ENCODE peak calls at places on chromosomes 2 and 18, in seven cellular contexts. U, B, W, F, D, C and E are unnamed samples.

GRCh38 chr18:38077219-38077618 is 511.6 kb upstream of the CELF4 start:
- DNase-seq in B (no peak), U (no peak), F (no peak), D (no peak), W (no peak), C (no peak), E (no peak)

GRCh38 chr2:27356056-27356381 is 545 bp downstream of the GTF3C2 start:
- DNase-seq in D (no peak), W (peak), C (peak), B (no peak), F (peak), U (peak), E (no peak)

GRCh38 chr2:196101325-196101981 is 32.8 kb upstream of the DNAH7 start:
- DNase-seq in B (peak), D (peak), W (peak), U (no peak), C (no peak), F (no peak), E (peak)

GRCh38 chr2:233061591-233062446 is 1.7 kb downstream of the INPP5D start:
- DNase-seq in D (no peak), B (no peak), F (peak), C (no peak), W (peak), U (peak), E (no peak)

GRCh38 chr2:62653582-62654422 is 51.7 kb upstream of the EHBP1 start:
- DNase-seq in W (no peak), F (peak), C (no peak), D (no peak), U (no peak), B (no peak), E (no peak)

GRCh38 chr2:96663177-96663576 is 20.6 kb downstream of the FER1L5 start:
- DNase-seq in C (no peak), W (no peak), D (no peak), F (no peak), B (no peak), U (no peak), E (no peak)

GRCh38 chr18:77131100-77131651 is 1.4 kb downstream of the MBP start:
- DNase-seq in W (no peak), B (no peak), F (no peak), D (no peak), U (no peak), C (no peak), E (no peak)

GRCh38 chr18:8609711-8610441 is 639 bp downstream of the RAB12 start:
- DNase-seq in D (no peak), W (peak), B (no peak), F (no peak), C (no peak), U (peak), E (no peak)

GRCh38 chr2:15640291-15640711 is 48.6 kb downstream of the DDX1 start:
- DNase-seq in B (no peak), D (no peak), W (peak), U (no peak), C (no peak), F (peak), E (no peak)

GRCh38 chr2:68151037-68151436 is 6.7 kb upstream of the PNO1 start:
- DNase-seq in W (no peak), C (no peak), B (no peak), F (no peak), U (no peak), D (no peak), E (no peak)

GRCh38 chr18:26482567-26482966 is 65.8 kb downstream of the KCTD1 start:
- DNase-seq in B (no peak), C (peak), F (no peak), W (no peak), D (no peak), U (no peak), E (no peak)

GRCh38 chr2:27683390-27684071 is 19.8 kb downstream of the SLC4A1AP start:
- DNase-seq in U (peak), B (peak), F (peak), D (no peak), W (peak), C (peak), E (peak)

GRCh38 chr2:236982693-236983092 is 103.0 kb upstream of the COPS8 start:
- DNase-seq in U (no peak), F (no peak), C (no peak), B (no peak), W (no peak), D (no peak), E (no peak)

GRCh38 chr18:24054130-24054529 is 39.6 kb downstream of the TTC39C start:
- DNase-seq in C (no peak), B (no peak), U (no peak), D (no peak), W (no peak), F (no peak), E (no peak)

GRCh38 chr18:77254711-77255110 is 5.1 kb downstream of the GALR1 start:
- DNase-seq in C (no peak), F (no peak), B (no peak), U (no peak), D (no peak), W (no peak), E (no peak)

DNA sequence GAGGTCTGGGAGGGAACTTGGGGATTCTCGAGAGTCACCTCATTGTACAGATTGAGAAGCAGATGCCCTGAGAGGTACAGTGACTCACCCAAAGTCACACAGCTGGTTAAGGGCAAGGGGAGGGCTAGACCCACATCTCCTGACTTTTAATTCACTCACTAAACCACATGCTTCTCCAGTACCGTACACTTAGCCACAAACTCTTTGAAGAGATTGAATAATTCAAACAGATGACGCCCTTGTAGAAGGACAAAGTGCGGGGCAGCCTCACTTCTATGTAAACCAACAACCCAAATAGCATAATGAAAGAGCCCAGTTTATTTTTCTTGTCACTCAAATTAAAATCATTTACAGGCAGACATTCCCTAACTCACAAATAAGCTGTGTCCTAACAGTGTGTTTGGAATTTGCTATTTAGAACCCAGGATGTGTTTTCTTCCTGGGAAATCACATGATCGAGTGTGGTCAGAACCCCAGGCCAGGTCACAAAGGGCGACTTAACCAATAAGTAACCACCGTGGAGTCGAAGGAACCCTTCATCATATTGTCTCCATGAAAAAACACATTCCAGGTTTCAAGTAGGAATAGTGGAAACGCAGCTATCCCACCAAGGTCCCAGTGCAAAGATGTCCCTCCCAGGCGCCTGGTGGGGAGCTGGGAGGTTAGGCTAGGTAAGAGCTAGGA is 35.8 kb upstream of the PTPN4 start:
- DNase-seq in U (no peak), W (no peak), F (peak), D (no peak), C (no peak), B (no peak), E (no peak)
- TF ChIP-seq TAF1 in U (no peak), W (no peak), F (no peak), D (no peak), C (no peak), B (no peak), E (no peak)

GRCh38 chr2:101188683-101189405 is 37.7 kb upstream of the TBC1D8 start:
- DNase-seq in U (peak), D (no peak), F (peak), W (peak), B (no peak), C (peak), E (no peak)

GRCh38 chr2:101185656-101186055 is 34.5 kb upstream of the TBC1D8 start:
- DNase-seq in W (no peak), D (no peak), U (no peak), C (no peak), B (no peak), F (no peak), E (no peak)

GRCh38 chr2:101187131-101187530 is 35.9 kb upstream of the TBC1D8 start:
- DNase-seq in D (no peak), U (no peak), B (no peak), F (no peak), C (no peak), W (no peak), E (no peak)

GRCh38 chr2:101193038-101193437 is 41.9 kb upstream of the TBC1D8 start:
- DNase-seq in U (no peak), F (no peak), B (no peak), D (no peak), W (no peak), C (no peak), E (no peak)

DNA sequence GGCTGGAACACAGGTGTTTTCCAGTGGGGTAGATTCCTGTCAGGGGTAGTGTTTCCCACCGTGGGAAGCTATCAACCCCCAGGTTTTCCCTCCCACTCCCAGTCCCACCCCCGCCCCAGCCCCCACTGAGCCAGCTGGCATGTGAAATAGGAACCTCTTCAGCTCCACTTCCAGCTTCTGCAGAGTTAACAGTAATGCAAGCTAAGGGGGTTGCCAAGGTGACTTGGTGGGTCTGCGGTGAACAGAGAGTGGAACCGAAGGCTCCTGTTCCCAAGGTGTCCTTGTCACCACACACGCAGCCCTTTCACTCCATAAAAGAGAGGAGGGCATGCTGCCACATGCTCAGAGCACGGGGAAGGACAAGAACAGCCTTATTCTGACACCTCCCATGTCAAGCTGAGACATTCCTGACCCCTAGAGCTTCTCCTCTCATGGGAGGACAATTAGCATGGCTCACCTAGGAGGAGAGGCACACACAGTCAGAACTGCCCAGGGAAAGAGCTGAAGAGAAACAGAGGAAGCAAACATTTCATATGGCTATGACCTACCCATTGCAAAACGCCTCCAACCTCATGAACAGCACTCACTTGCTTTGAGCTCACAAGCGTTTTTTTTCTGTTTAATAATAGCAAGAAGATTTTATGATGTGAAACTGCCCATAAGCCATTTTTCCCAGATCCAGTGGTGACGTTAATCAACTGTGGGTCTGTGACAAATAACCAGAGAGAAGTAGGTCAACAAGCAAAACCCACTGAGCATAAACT is 39.8 kb upstream of the TBC1D8 start:
- DNase-seq in B (no peak), U (no peak), W (no peak), C (no peak), D (no peak), F (no peak), E (no peak)
- TF ChIP-seq TAF1 in B (no peak), U (no peak), W (no peak), C (no peak), D (no peak), F (no peak), E (no peak)

GRCh38 chr2:235937526-235937925 is 230.7 kb downstream of the GBX2 start:
- DNase-seq in U (no peak), D (no peak), B (no peak), C (no peak), W (no peak), F (no peak), E (no peak)

GRCh38 chr2:235937936-235938335 is 230.2 kb downstream of the GBX2 start:
- DNase-seq in B (no peak), D (no peak), W (no peak), C (no peak), U (no peak), F (no peak), E (no peak)

GRCh38 chr2:235939471-235939870 is 228.7 kb downstream of the GBX2 start:
- DNase-seq in B (no peak), F (no peak), W (no peak), C (no peak), U (no peak), D (no peak), E (no peak)

GRCh38 chr2:235937092-235937491 is 231.1 kb downstream of the GBX2 start:
- DNase-seq in F (no peak), D (no peak), U (no peak), W (no peak), C (no peak), B (no peak), E (no peak)

DNA sequence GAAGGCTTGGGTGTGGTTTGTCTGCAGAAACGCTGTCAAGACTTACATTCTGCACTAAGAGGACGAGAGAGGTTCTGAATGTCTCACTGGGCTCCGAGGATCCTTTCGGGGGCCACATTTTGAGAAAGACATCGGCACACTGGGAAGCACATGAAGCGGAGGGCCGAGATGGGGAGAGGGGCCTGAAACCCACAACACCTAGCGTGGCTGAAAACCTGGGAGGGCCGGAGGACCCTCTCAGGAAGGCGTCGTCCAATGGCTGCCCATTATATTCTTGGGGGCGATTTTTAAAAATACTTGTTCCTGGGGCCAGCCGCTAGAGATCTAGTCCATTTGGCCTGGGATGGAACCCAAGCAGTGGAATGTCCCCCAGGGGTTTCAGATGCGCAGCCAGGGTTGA is 229.6 kb downstream of the GBX2 start:
- DNase-seq in F (no peak), B (no peak), U (no peak), D (no peak), C (no peak), W (no peak), E (no peak)
- TF ChIP-seq TAF1 in F (no peak), B (no peak), U (no peak), D (no peak), C (no peak), W (no peak), E (no peak)

DNA sequence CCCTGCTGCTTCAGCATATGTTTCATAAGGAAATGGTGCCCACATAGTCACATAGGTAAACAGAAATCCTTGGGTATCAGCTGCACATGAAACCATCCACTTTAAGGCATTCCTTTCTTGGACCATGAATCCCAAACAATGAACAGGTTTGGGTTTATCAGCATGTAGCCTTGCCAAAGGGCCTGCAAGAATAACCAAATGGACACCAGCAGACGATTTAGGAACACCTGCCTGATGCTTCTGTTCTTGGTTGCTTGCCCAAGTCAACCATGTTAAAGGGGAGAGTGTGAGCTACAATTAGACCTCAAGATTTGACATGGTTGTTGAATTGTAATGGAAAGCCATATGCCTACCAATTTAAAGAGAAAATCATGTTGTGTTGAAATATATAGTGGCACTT is 1342.7 kb upstream of the PIK3C3 start:
- DNase-seq in F (no peak), W (no peak), B (no peak), U (no peak), C (no peak), D (no peak), E (no peak)
- TF ChIP-seq TAF1 in F (no peak), W (no peak), B (no peak), U (no peak), C (no peak), D (no peak), E (no peak)

DNA sequence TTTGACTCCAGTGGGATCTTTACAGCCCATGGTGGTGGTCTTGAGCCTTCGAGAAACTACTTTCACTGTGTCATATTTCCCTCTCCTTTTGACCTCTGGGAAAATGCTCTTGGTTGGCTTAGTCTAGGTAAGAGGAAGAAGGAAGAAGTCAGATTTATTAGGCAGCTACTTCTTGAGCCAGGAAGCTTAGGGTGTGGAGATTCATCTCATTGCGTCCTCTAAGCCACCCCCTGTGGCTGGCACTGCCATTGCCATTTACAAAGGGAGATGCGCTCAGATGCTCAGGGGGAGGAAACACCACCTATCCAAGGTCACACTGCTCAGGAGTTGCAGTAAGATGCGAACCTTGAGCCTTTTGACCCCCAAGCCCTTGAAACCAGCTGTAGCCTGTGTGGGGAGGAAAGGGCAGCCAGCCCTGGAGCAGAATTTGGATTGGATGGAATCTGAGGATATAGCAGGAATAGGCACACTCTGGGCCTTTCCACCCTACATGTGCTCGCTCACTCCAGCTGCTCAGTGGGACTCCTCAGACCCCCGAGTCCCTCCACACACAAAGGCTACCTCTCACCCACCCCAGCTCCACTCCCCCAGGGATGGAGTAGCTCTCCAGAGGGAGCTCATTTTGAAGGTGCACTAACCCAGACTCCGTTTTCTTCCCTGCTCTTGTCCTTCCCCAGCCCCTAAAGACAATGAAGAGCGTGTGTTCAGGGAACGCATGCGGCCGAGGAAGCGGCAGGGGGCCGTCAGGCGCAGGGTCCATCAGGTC is 321.3 kb upstream of the EPAS1 start:
- DNase-seq in W (no peak), C (peak), D (no peak), B (no peak), U (no peak), F (no peak), E (no peak)
- TF ChIP-seq TAF1 in W (no peak), C (no peak), D (no peak), B (no peak), U (no peak), F (no peak), E (no peak)

GRCh38 chr2:33275689-33276444 is 200.6 kb upstream of the RASGRP3 start:
- DNase-seq in D (no peak), U (peak), F (peak), B (no peak), W (peak), C (no peak), E (no peak)
- TF ChIP-seq TAF1 in D (no peak), U (no peak), F (no peak), B (no peak), W (no peak), C (no peak), E (no peak)

GRCh38 chr2:165791811-165792454 is 2.1 kb downstream of the GALNT3 start:
- DNase-seq in F (no peak), D (no peak), B (no peak), U (no peak), C (no peak), W (no peak), E (no peak)
- TF ChIP-seq TAF1 in F (no peak), D (no peak), B (no peak), U (no peak), C (no peak), W (no peak), E (no peak)